ENCODE peak calls at places on chromosomes 2 and 18, in ten cellular contexts. R, P, N, K, C, H, T, M, D and U are unnamed samples.

GRCh38 chr2:180715044-180715443 is 265.4 kb upstream of the UBE2E3 start:
- DNase-seq in R (no peak), P (no peak), N (no peak), K (no peak), C (no peak), H (no peak), T (no peak), M (no peak), D (no peak), U (no peak)

GRCh38 chr2:151774506-151774905 is 40.2 kb upstream of the NEB start:
- DNase-seq in R (peak; percentile 55), P (no peak), N (no peak), K (no peak), C (no peak), H (no peak), T (peak; percentile 13), M (no peak), D (no peak), U (no peak)

GRCh38 chr2:223852281-223852795 is 15.0 kb upstream of the AP1S3 start:
- DNase-seq in R (no peak), P (no peak), N (no peak), K (no peak), C (no peak), H (no peak), T (no peak), M (no peak), D (no peak), U (no peak)

GRCh38 chr2:227789803-227790202 is 23.8 kb upstream of the CCL20 start:
- DNase-seq in R (no peak), P (no peak), N (no peak), K (no peak), C (no peak), H (no peak), T (no peak), M (no peak), D (no peak), U (no peak)

GRCh38 chr2:234482807-234483206 is 14.1 kb downstream of the ARL4C start:
- DNase-seq in R (no peak), P (no peak), N (no peak), K (no peak), C (no peak), H (no peak), T (no peak), M (no peak), D (no peak), U (no peak)

GRCh38 chr2:219851801-219852481 is 224.5 kb downstream of the SLC4A3 start:
- DNase-seq in R (no peak), P (no peak), N (no peak), K (peak; percentile 2), C (no peak), H (no peak), T (no peak), M (no peak), D (peak; percentile 22), U (no peak)

GRCh38 chr2:121210691-121211090 is 74.3 kb downstream of the TFCP2L1 start:
- DNase-seq in R (no peak), P (no peak), N (no peak), K (no peak), C (no peak), H (peak; percentile 81), T (peak; percentile 67), M (no peak), D (no peak), U (no peak)

GRCh38 chr18:3118195-3119010 is 101.4 kb downstream of the MYOM1 start:
- DNase-seq in R (no peak), P (no peak), N (no peak), K (no peak), C (no peak), H (peak; percentile 66), T (no peak), M (no peak), D (no peak), U (no peak)

GRCh38 chr18:55102508-55102907 is 143.2 kb upstream of the CCDC68 start:
- DNase-seq in R (no peak), P (no peak), N (no peak), K (no peak), C (no peak), H (no peak), T (no peak), M (no peak), D (no peak), U (no peak)

GRCh38 chr2:232898592-232899541 is 28.8 kb downstream of the SNORC start:
- DNase-seq in R (no peak), P (no peak), N (no peak), K (no peak), C (no peak), H (no peak), T (no peak), M (no peak), D (no peak), U (no peak)

GRCh38 chr2:149595069-149595963 is 7.7 kb upstream of the MMADHC start:
- DNase-seq in R (no peak), P (no peak), N (no peak), K (no peak), C (no peak), H (no peak), T (peak; percentile 29), M (no peak), D (no peak), U (no peak)

GRCh38 chr2:175446201-175446600 is 264.7 kb upstream of the ATP5MC3 start:
- DNase-seq in R (no peak), P (no peak), N (no peak), K (no peak), C (no peak), H (no peak), T (no peak), M (no peak), D (no peak), U (no peak)

GRCh38 chr2:1736045-1736444 is 8.3 kb downstream of the PXDN start:
- DNase-seq in R (no peak), P (no peak), N (no peak), K (no peak), C (no peak), H (no peak), T (no peak), M (no peak), D (no peak), U (no peak)

GRCh38 chr2:58377181-58377580 is 136.1 kb upstream of the FANCL start:
- DNase-seq in R (no peak), P (no peak), N (no peak), K (no peak), C (no peak), H (no peak), T (no peak), M (no peak), D (no peak), U (no peak)

GRCh38 chr18:74994502-74995403 is 214.2 kb downstream of the PTGR3 start:
- DNase-seq in R (no peak), P (no peak), N (no peak), K (no peak), C (peak; percentile 37), H (no peak), T (no peak), M (no peak), D (no peak), U (no peak)

GRCh38 chr2:161415467-161416293 is 417 bp upstream of the TBR1 start:
- DNase-seq in R (no peak), P (no peak), N (no peak), K (no peak), C (no peak), H (no peak), T (no peak), M (no peak), D (peak; percentile 5), U (no peak)

GRCh38 chr18:45275367-45276113 is 339.7 kb upstream of the SLC14A2 start:
- DNase-seq in R (no peak), P (peak; percentile 14), N (no peak), K (no peak), C (no peak), H (no peak), T (no peak), M (no peak), D (no peak), U (peak; percentile 3)

GRCh38 chr18:9079863-9080528 is 22.5 kb upstream of the NDUFV2 start:
- DNase-seq in R (no peak), P (no peak), N (no peak), K (no peak), C (no peak), H (no peak), T (no peak), M (no peak), D (no peak), U (peak; percentile 80)

GRCh38 chr2:101356486-101356885 is 30.8 kb downstream of the CREG2 start:
- DNase-seq in R (peak; percentile 24), P (no peak), N (no peak), K (no peak), C (no peak), H (no peak), T (no peak), M (no peak), D (no peak), U (no peak)

GRCh38 chr2:168961450-168962229 is 60.5 kb downstream of the G6PC2 start:
- DNase-seq in R (peak; percentile 63), P (peak; percentile 43), N (peak; percentile 4), K (no peak), C (peak; percentile 32), H (peak; percentile 49), T (peak; percentile 81), M (peak; percentile 61), D (peak; percentile 43), U (peak; percentile 68)

GRCh38 chr2:60461421-60462108 is 91.9 kb downstream of the BCL11A start:
- DNase-seq in R (no peak), P (no peak), N (no peak), K (no peak), C (no peak), H (no peak), T (no peak), M (no peak), D (no peak), U (no peak)

GRCh38 chr2:67790622-67791021 is 272.2 kb downstream of the C1D start:
- DNase-seq in R (peak; percentile 92), P (no peak), N (no peak), K (no peak), C (no peak), H (no peak), T (no peak), M (no peak), D (no peak), U (no peak)

GRCh38 chr2:232299927-232300674 is 78.5 kb upstream of the ALPP start:
- DNase-seq in R (no peak), P (no peak), N (no peak), K (no peak), C (no peak), H (no peak), T (no peak), M (no peak), D (no peak), U (no peak)

GRCh38 chr2:177078416-177078815 is 134.2 kb upstream of the HNRNPA3 start:
- DNase-seq in R (no peak), P (no peak), N (no peak), K (peak; percentile 33), C (no peak), H (peak; percentile 76), T (no peak), M (no peak), D (no peak), U (no peak)

GRCh38 chr2:85936421-85937068 is 47.8 kb upstream of the ST3GAL5 start:
- DNase-seq in R (no peak), P (no peak), N (no peak), K (no peak), C (no peak), H (peak; percentile 39), T (no peak), M (no peak), D (no peak), U (no peak)

GRCh38 chr2:215994901-215995300 is 18.4 kb downstream of the MREG start:
- DNase-seq in R (peak; percentile 72), P (no peak), N (no peak), K (no peak), C (no peak), H (no peak), T (no peak), M (no peak), D (peak; percentile 27), U (no peak)

GRCh38 chr18:48270929-48271328 is 138.3 kb downstream of the ZBTB7C start:
- DNase-seq in R (no peak), P (no peak), N (no peak), K (no peak), C (no peak), H (no peak), T (peak; percentile 39), M (no peak), D (no peak), U (no peak)

GRCh38 chr18:33195795-33196194 is 244.7 kb downstream of the CCDC178 start:
- DNase-seq in R (no peak), P (no peak), N (no peak), K (no peak), C (no peak), H (no peak), T (no peak), M (no peak), D (peak; percentile 15), U (no peak)